ENCODE peak calls at places on chromosomes 12 and 14, in seven cellular contexts. A is NCI-H1105; F is pulmonary artery endothelial cell; E is posterior cingulate gyrus; W is WTC11; B is stimulated activated CD4-positive, alpha-beta T cell treated with anti-CD3 and anti-CD28 coated beads, Interleukin-12 subunit alpha, Interleukin-12 subunit beta, amount 100 ng/mL, for 24 hours; M is cardiac fibroblast. L is an unnamed sample.

GRCh38 chr12:88471641-88472040 is 108.6 kb downstream of the KITLG start:
- DNase-seq in B (no peak), F (no peak), A (no peak), E (no peak), W (no peak), M (peak; percentile 64), L (no peak)

GRCh38 chr12:24778486-24779304 is 170.2 kb downstream of the BCAT1 start:
- DNase-seq in A (no peak), F (no peak), B (no peak), E (no peak), W (no peak), M (peak; percentile 80), L (no peak)

GRCh38 chr14:45249847-45250575 is 3.0 kb downstream of the MIS18BP1 start:
- DNase-seq in F (peak; percentile 56), B (no peak), W (no peak), A (no peak), M (peak; percentile 81), E (no peak), L (no peak)

GRCh38 chr12:70854871-70855578 is 65.5 kb downstream of the PTPRR start:
- DNase-seq in M (no peak), F (no peak), W (no peak), A (no peak), E (no peak), B (no peak), L (no peak)

GRCh38 chr12:111692575-111693210 is 6.8 kb downstream of the ACAD10 start:
- DNase-seq in W (peak; percentile 28), E (no peak), M (peak; percentile 39), B (no peak), A (no peak), F (no peak), L (no peak)

GRCh38 chr12:98653866-98654493 is 8.9 kb downstream of the APAF1 start:
- DNase-seq in M (peak; percentile 74), F (no peak), B (no peak), A (peak; percentile 19), E (no peak), W (no peak), L (no peak)

GRCh38 chr14:24116111-24116809 is 1.5 kb upstream of the NRL start:
- DNase-seq in A (no peak), B (no peak), M (no peak), W (no peak), F (no peak), E (no peak), L (no peak)

GRCh38 chr12:101299931-101300330 is 20.0 kb downstream of the UTP20 start:
- DNase-seq in B (no peak), W (no peak), M (peak; percentile 12), A (no peak), E (no peak), F (no peak), L (no peak)

GRCh38 chr12:76337583-76337982 is 10.6 kb downstream of the BBS10 start:
- DNase-seq in M (peak; percentile 87), B (no peak), W (no peak), E (no peak), A (no peak), F (peak; percentile 66), L (no peak)